ENCODE peak calls at places on chromosomes 16 and 17, in four cellular contexts. One of them, this sample, is unnamed.

GRCh38 chr17:77863814-77864161 is 94.7 kb upstream of the TNRC6C start:
- DNase-seq in kidney epithelial cell: no peak
- DNase-seq in AG04450: no peak
- DNase-seq in WTC11: no peak
- DNase-seq in this sample: peak

GRCh38 chr16:19114359-19115147 is 789 bp downstream of the ITPRIPL2 start:
- DNase-seq in kidney epithelial cell: no peak
- DNase-seq in AG04450: no peak
- DNase-seq in WTC11: peak
- DNase-seq in this sample: peak

GRCh38 chr16:67055712-67056487 is 27.0 kb downstream of the CBFB start:
- DNase-seq in kidney epithelial cell: peak
- DNase-seq in AG04450: peak
- DNase-seq in WTC11: no peak
- DNase-seq in this sample: no peak

GRCh38 chr17:83203472-83204221 is 124.2 kb downstream of the METRNL start:
- DNase-seq in kidney epithelial cell: no peak
- DNase-seq in AG04450: no peak
- DNase-seq in WTC11: peak
- DNase-seq in this sample: peak

GRCh38 chr16:89536886-89537548 is 23.5 kb upstream of the RPL13 start:
- DNase-seq in kidney epithelial cell: no peak
- DNase-seq in AG04450: no peak
- DNase-seq in WTC11: no peak
- DNase-seq in this sample: no peak

GRCh38 chr17:54194268-54194667 is 371.5 kb downstream of the KIF2B start:
- DNase-seq in kidney epithelial cell: no peak
- DNase-seq in AG04450: no peak
- DNase-seq in WTC11: no peak
- DNase-seq in this sample: no peak

GRCh38 chr16:83882118-83882879 is 16.6 kb upstream of the MLYCD start:
- DNase-seq in kidney epithelial cell: no peak
- DNase-seq in AG04450: no peak
- DNase-seq in WTC11: no peak
- DNase-seq in this sample: no peak

GRCh38 chr17:79075433-79075805 is 795 bp downstream of the ENGASE start:
- DNase-seq in kidney epithelial cell: no peak
- DNase-seq in AG04450: no peak
- DNase-seq in WTC11: no peak
- DNase-seq in this sample: no peak

GRCh38 chr17:3035968-3036280 is 27.5 kb downstream of the OR1D5 start:
- DNase-seq in kidney epithelial cell: no peak
- DNase-seq in AG04450: no peak
- DNase-seq in WTC11: no peak
- DNase-seq in this sample: no peak

GRCh38 chr17:27533874-27534815 is 77.9 kb downstream of the KSR1 start:
- DNase-seq in kidney epithelial cell: peak
- DNase-seq in AG04450: peak
- DNase-seq in WTC11: peak
- DNase-seq in this sample: no peak

DNA sequence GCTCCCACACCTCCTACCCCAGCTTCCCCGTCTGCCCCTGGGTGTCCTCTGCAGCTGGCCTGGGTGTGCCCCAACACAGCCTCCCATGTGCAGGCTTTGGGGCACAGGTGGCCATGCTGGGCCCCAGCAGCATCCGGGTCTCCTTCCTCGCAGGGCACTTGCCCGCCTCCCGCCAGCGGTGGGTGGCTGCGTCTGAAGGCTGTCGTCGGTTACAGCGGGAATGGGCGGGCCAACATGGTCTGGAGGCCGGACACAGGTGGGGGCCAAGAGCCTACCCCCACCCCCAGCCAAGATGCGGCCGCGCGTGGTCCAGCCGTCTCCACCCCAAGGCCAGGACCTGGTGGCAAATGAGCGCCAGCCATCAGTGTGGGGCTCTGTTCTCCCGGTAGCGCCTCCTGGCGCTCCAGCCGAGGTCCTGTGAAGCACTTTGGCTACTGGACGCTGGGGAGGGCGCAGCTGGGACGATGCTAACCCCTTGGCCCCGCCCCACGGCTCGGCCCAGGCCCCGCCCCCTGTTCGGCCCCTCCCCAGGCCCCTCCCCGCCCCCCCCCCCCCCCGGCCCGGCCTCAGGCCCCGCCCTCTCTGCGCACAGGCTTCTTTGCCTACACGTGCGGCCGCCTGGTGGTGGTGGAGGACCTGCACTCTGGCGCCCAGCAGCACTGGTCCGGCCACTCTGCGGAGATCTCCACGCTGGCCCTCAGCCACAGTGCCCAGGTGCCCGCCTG is 7.3 kb upstream of the RHOT2 start:
- DNase-seq in kidney epithelial cell: no peak
- DNase-seq in AG04450: peak
- DNase-seq in WTC11: peak
- DNase-seq in this sample: peak
- TF ChIP-seq CTCF in kidney epithelial cell: peak
- TF ChIP-seq CTCF in AG04450: peak
- TF ChIP-seq CTCF in WTC11: peak
- TF ChIP-seq CTCF in this sample: no peak

GRCh38 chr17:75777243-75777922 is 7.2 kb upstream of the UNK start:
- DNase-seq in kidney epithelial cell: no peak
- DNase-seq in AG04450: no peak
- DNase-seq in WTC11: no peak
- DNase-seq in this sample: no peak

GRCh38 chr17:75779987-75780889 is 4.4 kb upstream of the UNK start:
- DNase-seq in kidney epithelial cell: no peak
- DNase-seq in AG04450: no peak
- DNase-seq in WTC11: no peak
- DNase-seq in this sample: no peak

GRCh38 chr17:75776399-75777242 is 8.0 kb upstream of the UNK start:
- DNase-seq in kidney epithelial cell: no peak
- DNase-seq in AG04450: no peak
- DNase-seq in WTC11: no peak
- DNase-seq in this sample: peak

GRCh38 chr17:75778861-75779249 is 5.8 kb upstream of the UNK start:
- DNase-seq in kidney epithelial cell: no peak
- DNase-seq in AG04450: no peak
- DNase-seq in WTC11: peak
- DNase-seq in this sample: no peak

DNA sequence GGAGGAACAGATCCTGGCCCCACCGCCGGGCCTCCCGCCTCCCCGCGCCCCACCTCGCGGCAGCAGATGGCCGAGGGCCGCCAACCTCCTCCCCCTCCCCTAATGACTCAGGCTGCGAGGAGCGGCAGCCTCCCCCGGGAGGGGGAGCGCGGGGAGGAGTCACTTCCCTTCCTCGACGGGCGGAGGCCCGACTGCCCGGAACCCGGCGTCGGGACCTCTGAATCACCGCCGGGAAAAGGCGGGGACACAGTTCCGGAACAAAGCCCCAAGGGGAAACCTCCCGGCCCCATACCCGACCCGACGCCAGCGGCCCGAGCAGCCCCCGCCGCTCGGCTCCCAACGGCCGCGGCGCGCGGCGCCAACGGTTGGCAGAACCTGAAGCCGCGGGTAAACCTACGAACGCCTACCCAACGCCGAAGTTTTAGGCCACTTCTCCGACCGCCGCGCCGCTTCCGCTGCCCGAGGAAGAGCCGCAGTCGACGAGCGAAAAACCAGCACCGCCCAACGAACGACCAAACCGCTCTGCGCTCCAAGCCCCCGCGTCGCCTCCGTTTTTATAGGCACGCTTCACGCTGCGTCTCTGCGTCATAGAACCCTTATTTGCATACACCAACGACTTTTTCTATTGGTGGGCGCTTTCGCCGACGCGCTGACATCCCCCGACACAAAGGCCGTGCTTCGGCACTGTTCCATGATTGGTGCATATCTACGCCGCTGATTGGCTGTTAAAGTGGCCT is 5.2 kb upstream of the UNK start:
- DNase-seq in kidney epithelial cell: peak
- DNase-seq in AG04450: peak
- DNase-seq in WTC11: peak
- DNase-seq in this sample: peak
- TF ChIP-seq CTCF in kidney epithelial cell: no peak
- TF ChIP-seq CTCF in AG04450: no peak
- TF ChIP-seq CTCF in WTC11: peak
- TF ChIP-seq CTCF in this sample: no peak

GRCh38 chr17:42131232-42131631 is 8.6 kb downstream of the HSPB9 start:
- DNase-seq in kidney epithelial cell: no peak
- DNase-seq in AG04450: no peak
- DNase-seq in WTC11: no peak
- DNase-seq in this sample: no peak

GRCh38 chr17:42132941-42133340 is 10.3 kb downstream of the HSPB9 start:
- DNase-seq in kidney epithelial cell: peak
- DNase-seq in AG04450: no peak
- DNase-seq in WTC11: no peak
- DNase-seq in this sample: peak

GRCh38 chr17:42131971-42132370 is 9.4 kb downstream of the HSPB9 start:
- DNase-seq in kidney epithelial cell: no peak
- DNase-seq in AG04450: no peak
- DNase-seq in WTC11: no peak
- DNase-seq in this sample: no peak

GRCh38 chr17:42129109-42129837 is 6.7 kb downstream of the HSPB9 start:
- DNase-seq in kidney epithelial cell: no peak
- DNase-seq in AG04450: no peak
- DNase-seq in WTC11: no peak
- DNase-seq in this sample: no peak

DNA sequence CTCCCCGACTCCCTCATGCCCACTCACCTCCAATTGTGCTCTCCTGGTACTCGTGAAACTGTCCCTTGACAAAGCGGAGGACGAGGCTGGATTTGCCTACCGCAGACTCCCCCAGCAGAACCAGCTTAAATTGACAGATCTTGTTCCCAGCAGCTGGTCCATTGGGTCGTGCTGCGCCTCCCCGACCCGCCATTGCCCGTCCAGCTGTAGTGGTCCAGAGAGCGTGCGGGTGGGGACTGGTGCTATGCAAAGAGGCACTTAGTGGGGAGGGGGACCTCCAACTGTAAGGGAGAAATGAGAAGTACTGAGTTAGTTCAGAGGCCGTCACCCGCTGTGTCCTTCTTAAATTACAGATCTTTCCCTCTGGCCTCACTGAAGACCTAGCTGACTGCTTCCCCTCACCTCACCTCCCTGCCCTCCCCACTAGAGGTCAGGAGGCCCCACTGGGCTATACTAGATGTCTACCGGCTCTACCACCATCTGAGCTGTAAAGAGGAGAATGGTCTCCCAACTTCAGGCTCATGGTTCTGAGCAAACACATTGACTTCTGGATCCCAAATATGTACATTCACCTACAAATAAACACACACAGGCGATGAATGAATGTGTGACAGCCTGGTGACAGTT is 7.8 kb downstream of the HSPB9 start:
- DNase-seq in kidney epithelial cell: no peak
- DNase-seq in AG04450: no peak
- DNase-seq in WTC11: no peak
- DNase-seq in this sample: no peak
- TF ChIP-seq CTCF in kidney epithelial cell: no peak
- TF ChIP-seq CTCF in AG04450: no peak
- TF ChIP-seq CTCF in WTC11: no peak
- TF ChIP-seq CTCF in this sample: no peak

DNA sequence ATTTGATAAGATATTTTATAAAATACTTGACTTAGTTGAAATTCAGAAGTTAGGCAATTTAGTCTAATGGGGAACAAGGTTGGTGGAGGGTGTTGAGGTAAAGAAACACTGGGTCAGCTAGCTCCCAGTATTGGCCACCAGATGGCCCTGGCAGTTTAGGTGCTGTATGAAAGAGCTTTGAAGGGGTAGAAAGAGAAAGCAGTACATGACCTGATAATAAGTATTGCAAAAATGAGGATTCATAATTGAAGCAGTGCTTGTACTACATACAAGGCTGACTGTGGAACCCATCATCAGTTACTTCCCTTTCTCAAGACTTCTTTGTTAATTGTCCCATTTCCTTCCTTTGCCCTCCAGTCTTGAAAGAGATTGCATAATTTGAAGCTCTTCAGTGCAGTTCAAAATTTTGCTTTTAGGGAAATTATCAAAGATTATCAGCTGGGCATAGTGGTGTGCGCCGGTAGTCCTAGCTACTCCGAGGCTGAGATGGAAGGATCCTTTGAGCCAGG is 29.4 kb downstream of the TANC2 start:
- DNase-seq in kidney epithelial cell: no peak
- DNase-seq in AG04450: no peak
- DNase-seq in WTC11: peak
- DNase-seq in this sample: no peak
- TF ChIP-seq CTCF in kidney epithelial cell: peak
- TF ChIP-seq CTCF in AG04450: peak
- TF ChIP-seq CTCF in WTC11: no peak
- TF ChIP-seq CTCF in this sample: no peak

GRCh38 chr17:21464611-21465021 is 88.5 kb downstream of the KCNJ12 start:
- DNase-seq in kidney epithelial cell: no peak
- DNase-seq in AG04450: no peak
- DNase-seq in WTC11: peak
- DNase-seq in this sample: no peak

GRCh38 chr17:21460358-21460757 is 84.2 kb downstream of the KCNJ12 start:
- DNase-seq in kidney epithelial cell: no peak
- DNase-seq in AG04450: no peak
- DNase-seq in WTC11: no peak
- DNase-seq in this sample: no peak

GRCh38 chr17:21463204-21463661 is 87.1 kb downstream of the KCNJ12 start:
- DNase-seq in kidney epithelial cell: no peak
- DNase-seq in AG04450: no peak
- DNase-seq in WTC11: no peak
- DNase-seq in this sample: peak

GRCh38 chr17:21463779-21464407 is 87.7 kb downstream of the KCNJ12 start:
- DNase-seq in kidney epithelial cell: no peak
- DNase-seq in AG04450: no peak
- DNase-seq in WTC11: peak
- DNase-seq in this sample: no peak

DNA sequence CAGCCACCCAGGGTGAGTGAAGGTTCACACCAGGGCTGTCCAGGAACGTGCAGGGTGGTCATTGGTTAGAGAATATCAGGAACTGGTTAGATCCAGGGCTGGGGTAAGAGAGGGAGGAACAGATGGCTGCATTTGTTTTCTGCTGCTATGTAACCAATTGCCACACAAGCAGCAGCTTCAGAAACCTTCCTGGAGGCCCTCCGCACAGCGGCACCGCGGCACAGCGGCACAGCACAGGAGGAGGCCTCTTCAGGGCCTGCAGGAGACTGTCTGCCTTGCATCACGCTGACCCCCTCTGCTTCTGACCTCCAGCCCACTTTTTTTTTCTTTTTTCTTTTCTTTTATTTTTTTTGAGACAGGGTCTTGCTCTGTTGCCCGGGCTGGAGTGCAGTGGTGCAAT is 86.1 kb downstream of the KCNJ12 start:
- DNase-seq in kidney epithelial cell: no peak
- DNase-seq in AG04450: no peak
- DNase-seq in WTC11: no peak
- DNase-seq in this sample: no peak
- TF ChIP-seq CTCF in kidney epithelial cell: no peak
- TF ChIP-seq CTCF in AG04450: no peak
- TF ChIP-seq CTCF in WTC11: no peak
- TF ChIP-seq CTCF in this sample: no peak